ENCODE peak calls at places on chromosomes 2 and 18, in five cellular contexts. Y, X, R, E and I are unnamed samples.

GRCh38 chr2:129281761-129282160 is 697.7 kb upstream of the RAB6C start:
- DNase-seq in Y (no peak), X (no peak), R (no peak), E (no peak), I (no peak)

GRCh38 chr18:54742654-54743053 is 85.6 kb upstream of the RAB27B start:
- DNase-seq in R (no peak), X (no peak), Y (no peak), E (no peak), I (no peak)

GRCh38 chr2:122516775-122517174 is 761.3 kb downstream of the TSN start:
- DNase-seq in R (peak; percentile 77), X (no peak), E (no peak), Y (no peak), I (no peak)

GRCh38 chr2:178718988-178719387 is 88.2 kb downstream of the TTN start:
- DNase-seq in Y (no peak), E (no peak), X (no peak), R (no peak), I (no peak)

GRCh38 chr18:71598374-71598773 is 945.8 kb downstream of the CBLN2 start:
- DNase-seq in R (no peak), Y (no peak), X (no peak), E (no peak), I (no peak)

GRCh38 chr2:4873328-4873727 is 818.9 kb upstream of the SOX11 start:
- DNase-seq in E (no peak), R (no peak), X (no peak), Y (no peak), I (no peak)

GRCh38 chr2:231680992-231681852 is 27.1 kb upstream of the PTMA start:
- DNase-seq in R (peak; percentile 95), E (no peak), X (peak; percentile 87), Y (peak; percentile 78), I (peak; percentile 62)

GRCh38 chr2:112831956-112832567 is 4.5 kb downstream of the IL1B start:
- DNase-seq in E (peak; percentile 55), Y (no peak), X (no peak), R (no peak), I (no peak)

GRCh38 chr2:14720739-14721138 is 88.2 kb downstream of the LRATD1 start:
- DNase-seq in Y (no peak), R (no peak), X (no peak), E (no peak), I (peak; percentile 33)

GRCh38 chr2:149902104-149902503 is 314.5 kb upstream of the MMADHC start:
- DNase-seq in E (no peak), R (no peak), Y (no peak), X (no peak), I (no peak)

GRCh38 chr2:151410485-151410833 is 757 bp downstream of the RIF1 start:
- DNase-seq in Y (peak; percentile 40), E (no peak), R (peak; percentile 72), X (peak; percentile 50), I (peak; percentile 77)

GRCh38 chr2:240244543-240244942 is 104.1 kb upstream of the OTOS start:
- DNase-seq in X (no peak), E (no peak), Y (no peak), R (no peak), I (no peak)

GRCh38 chr2:84846041-84846663 is 34.7 kb downstream of the TRABD2A start:
- DNase-seq in E (no peak), Y (no peak), R (no peak), X (no peak), I (no peak)

GRCh38 chr2:114170070-114170469 is 272.4 kb upstream of the DPP10 start:
- DNase-seq in Y (no peak), E (no peak), R (no peak), X (no peak), I (no peak)

GRCh38 chr18:74644713-74645112 is 47.0 kb downstream of the ZNF407 start:
- DNase-seq in X (no peak), E (no peak), Y (no peak), R (no peak), I (no peak)

GRCh38 chr2:5697554-5697953 is 5.4 kb downstream of the SOX11 start:
- DNase-seq in Y (no peak), X (no peak), E (no peak), R (no peak), I (no peak)

GRCh38 chr2:121810959-121811853 is 55.8 kb downstream of the TSN start:
- DNase-seq in R (peak; percentile 90), Y (peak; percentile 41), X (peak; percentile 69), E (no peak), I (peak; percentile 26)

GRCh38 chr2:240178564-240178963 is 38.1 kb upstream of the OTOS start:
- DNase-seq in Y (no peak), E (no peak), R (peak; percentile 51), X (no peak), I (no peak)

GRCh38 chr2:48543895-48544294 is 13.9 kb downstream of the STON1 start:
- DNase-seq in X (no peak), R (no peak), Y (no peak), E (no peak), I (no peak)

GRCh38 chr2:223026357-223027110 is 25.5 kb upstream of the KCNE4 start:
- DNase-seq in E (no peak), X (no peak), Y (peak; percentile 25), R (no peak), I (no peak)

GRCh38 chr2:206800501-206801416 is 35.4 kb downstream of the FASTKD2 start:
- DNase-seq in R (peak; percentile 89), X (peak; percentile 65), E (no peak), Y (peak; percentile 38), I (peak; percentile 61)

GRCh38 chr2:27316655-27317412 is 6.1 kb downstream of the MPV17 start:
- DNase-seq in X (no peak), E (no peak), Y (no peak), R (no peak), I (no peak)

GRCh38 chr2:187594801-187595200 is 40.6 kb upstream of the TFPI start:
- DNase-seq in E (no peak), X (no peak), Y (no peak), R (no peak), I (no peak)

GRCh38 chr2:24054366-24055010 is 4.9 kb downstream of the FKBP1B start:
- DNase-seq in E (no peak), X (no peak), R (no peak), Y (no peak), I (no peak)

GRCh38 chr2:24051833-24052232 is 2.3 kb downstream of the FKBP1B start:
- DNase-seq in R (no peak), Y (no peak), E (no peak), X (no peak), I (no peak)

GRCh38 chr2:24052951-24053350 is 3.4 kb downstream of the FKBP1B start:
- DNase-seq in R (no peak), X (peak; percentile 40), Y (no peak), E (no peak), I (no peak)

GRCh38 chr2:24058887-24059286 is 9.3 kb downstream of the FKBP1B start:
- DNase-seq in E (no peak), R (no peak), Y (no peak), X (no peak), I (no peak)

GRCh38 chr2:24055750-24056149 is 6.2 kb downstream of the FKBP1B start:
- DNase-seq in E (no peak), R (no peak), X (no peak), Y (no peak), I (no peak)
- TF ChIP-seq JUNB in E (no peak), R (no peak), X (no peak), Y (no peak), I (no peak)

DNA sequence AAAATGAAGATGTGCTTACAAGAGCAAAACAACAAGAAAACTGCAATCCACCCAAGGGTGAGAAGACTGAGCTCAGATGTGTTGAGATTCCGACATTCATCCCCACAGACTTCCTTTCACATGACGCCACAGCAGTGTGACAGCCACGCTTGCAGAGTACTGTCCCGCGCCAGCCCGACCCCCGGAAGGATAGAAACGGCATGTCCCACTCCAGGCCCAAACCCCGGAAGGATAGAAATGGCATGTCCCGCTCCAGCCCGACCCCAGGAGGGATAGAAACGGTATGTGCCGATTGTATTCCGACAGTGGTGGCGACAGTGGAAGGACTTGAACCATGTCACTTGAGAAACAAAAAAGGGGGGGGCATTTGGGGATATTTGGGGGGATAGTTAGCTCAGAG is 119.1 kb upstream of the PXDN start:
- DNase-seq in X (no peak), Y (no peak), E (no peak), R (no peak), I (no peak)
- TF ChIP-seq JUNB in X (no peak), Y (no peak), E (no peak), R (no peak), I (no peak)

GRCh38 chr18:48072428-48073204 is 142.2 kb upstream of the SMAD2 start:
- DNase-seq in R (peak; percentile 27), X (no peak), E (no peak), Y (no peak), I (no peak)
- TF ChIP-seq JUNB in R (no peak), X (no peak), E (no peak), Y (no peak), I (no peak)

DNA sequence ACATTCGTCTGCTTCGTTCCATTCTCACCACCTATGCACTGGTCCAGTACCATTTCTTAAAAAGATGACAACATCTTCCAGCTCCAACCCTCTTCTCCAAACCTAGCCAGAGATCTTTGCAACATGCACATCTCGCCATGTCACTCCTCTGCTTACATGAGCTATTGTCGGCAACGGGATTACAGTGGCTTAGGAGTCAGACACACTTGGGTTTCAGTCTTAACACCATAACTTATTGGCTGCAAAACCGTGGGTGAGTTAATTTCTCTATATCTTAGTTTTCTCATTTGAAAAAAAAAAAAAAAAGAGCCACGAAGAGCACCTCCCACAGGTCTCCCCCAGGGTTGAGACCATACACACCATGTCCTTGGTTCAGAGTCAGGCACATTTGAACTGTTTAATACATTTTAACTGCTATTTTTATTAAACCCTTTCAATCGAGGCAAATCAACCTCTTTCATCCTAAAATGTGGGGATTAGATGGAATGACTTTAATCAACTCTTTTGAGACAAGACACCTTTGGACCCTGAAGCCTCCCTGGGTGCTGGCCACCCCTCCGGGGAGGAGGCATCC is 889 bp downstream of the ANKRD29 start:
- DNase-seq in R (peak; percentile 25), Y (no peak), X (no peak), E (no peak), I (no peak)
- TF ChIP-seq JUNB in R (no peak), Y (no peak), X (no peak), E (no peak), I (no peak)

GRCh38 chr2:28348149-28348567 is 44.5 kb upstream of the FOSL2 start:
- DNase-seq in R (no peak), E (no peak), X (no peak), Y (no peak), I (no peak)
- TF ChIP-seq JUNB in R (no peak), E (no peak), X (no peak), Y (no peak), I (no peak)